ENCODE peak calls at places on chromosomes 11 and 22, in four cellular contexts. U is K562, Y is Panc1, J is HepG2. K is an unnamed sample.

GRCh38 chr11:15073361-15074205 is at the start of gene CALCB:
- DNase-seq in U (no peak), Y (no peak), J (no peak), K (no peak)

GRCh38 chr11:1949302-1949701 is 2.2 kb downstream of the MRPL23 start:
- DNase-seq in J (no peak), Y (no peak), U (no peak), K (no peak)

GRCh38 chr11:118001494-118001971 is 15.3 kb downstream of the IL10RA start:
- DNase-seq in J (no peak), U (no peak), Y (no peak), K (no peak)

GRCh38 chr11:135074397-135074998 is 662.5 kb upstream of the B3GAT1 start:
- DNase-seq in Y (peak; percentile 18), J (no peak), U (no peak), K (no peak)

GRCh38 chr11:61378713-61379313 is 13.6 kb upstream of the TMEM216 start:
- DNase-seq in J (peak; percentile 49), U (no peak), Y (no peak), K (no peak)

GRCh38 chr22:31626427-31627150 is 35.4 kb downstream of the PISD start:
- DNase-seq in J (peak; percentile 58), Y (no peak), U (peak; percentile 92), K (no peak)

GRCh38 chr11:119115484-119116234 is 5.7 kb upstream of the HINFP start:
- DNase-seq in J (no peak), U (peak; percentile 63), Y (no peak), K (no peak)

GRCh38 chr11:65719887-65720236 is 736 bp downstream of the RNASEH2C start:
- DNase-seq in J (no peak), U (peak; percentile 55), Y (no peak), K (no peak)

GRCh38 chr11:3177931-3178330 is 12.8 kb upstream of the OSBPL5 start:
- DNase-seq in Y (no peak), U (no peak), J (no peak), K (no peak)

GRCh38 chr11:20310596-20311394 is 52.7 kb upstream of the HTATIP2 start:
- DNase-seq in J (no peak), Y (no peak), U (no peak), K (no peak)

GRCh38 chr11:72141066-72141465 is 5.5 kb downstream of the FOLR3 start:
- DNase-seq in J (no peak), U (no peak), Y (no peak), K (no peak)

GRCh38 chr22:24156146-24156914 is 25.0 kb upstream of the SUSD2 start:
- DNase-seq in Y (no peak), J (no peak), U (no peak), K (no peak)

GRCh38 chr11:97487387-97487786 is 1097.6 kb downstream of the JRKL start:
- DNase-seq in Y (no peak), U (no peak), J (no peak), K (no peak)

GRCh38 chr11:12088047-12088481 is 22.3 kb upstream of the MICAL2 start:
- DNase-seq in J (no peak), U (peak; percentile 67), Y (no peak), K (no peak)
- TF ChIP-seq POLR2AphosphoS5 in J (no peak), U (no peak), Y (no peak), K (no peak)

DNA sequence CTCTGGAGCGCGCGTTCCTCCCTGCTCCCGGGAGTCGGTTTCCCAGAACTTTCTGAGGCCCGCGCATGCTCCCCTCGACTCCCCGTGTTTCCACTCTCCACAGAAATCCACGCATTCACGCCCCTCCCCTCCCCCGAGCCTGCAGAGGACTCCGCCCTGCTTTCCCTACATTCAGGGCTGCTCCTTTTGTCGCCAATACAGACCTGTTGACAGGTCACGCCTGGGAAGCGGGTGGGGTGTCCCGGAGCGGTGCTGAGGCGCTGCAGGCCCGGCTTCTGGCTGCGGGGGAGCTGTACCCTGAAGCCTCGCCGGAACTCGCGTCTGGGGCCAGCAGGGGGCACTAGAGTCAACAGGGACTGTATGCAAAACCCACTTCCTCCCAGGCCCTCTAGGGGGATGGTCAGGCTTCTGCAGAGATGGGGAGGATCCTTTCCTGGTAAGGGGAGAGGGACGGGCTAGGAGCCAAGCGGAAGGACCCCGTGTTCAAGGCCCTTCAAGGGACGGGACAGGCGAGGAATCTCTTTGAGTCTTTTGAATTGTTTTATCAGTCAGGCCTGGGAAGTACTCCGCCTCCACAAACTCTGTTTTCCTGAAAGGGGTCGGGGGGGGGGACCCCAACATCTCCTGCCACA is at the start of gene PRAME:
- DNase-seq in U (peak; percentile 100), J (peak; percentile 79), Y (peak; percentile 50), K (peak; percentile 80)
- TF ChIP-seq TCF7L2 in U (no peak), J (no peak), Y (no peak), K (no peak)

GRCh38 chr11:125433454-125434121 is 62.5 kb downstream of the FEZ1 start:
- DNase-seq in U (peak; percentile 79), J (peak; percentile 15), Y (no peak), K (peak; percentile 62)
- TF ChIP-seq CTCF in U (peak; percentile 83), J (peak; percentile 68), Y (peak; percentile 83), K (peak; percentile 51)

DNA sequence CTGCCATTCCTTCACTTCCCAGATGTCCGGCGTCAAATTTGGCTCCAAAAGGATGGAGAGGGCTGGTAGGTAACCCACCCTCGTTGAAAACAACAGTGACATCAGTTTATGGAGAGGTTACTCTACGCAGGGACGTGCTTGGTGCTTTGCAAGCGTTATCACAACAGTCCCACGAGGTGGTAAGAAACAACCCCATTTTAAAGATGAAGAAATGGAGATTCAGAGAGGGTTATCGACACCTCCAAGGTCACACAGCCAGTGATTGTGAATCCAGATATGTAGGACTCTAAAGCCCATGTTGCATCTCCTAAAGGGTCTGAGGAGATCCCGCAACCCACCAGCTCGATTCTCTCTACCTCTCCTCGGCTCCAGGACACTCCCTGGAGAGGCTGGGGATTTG is 773 bp downstream of the MIAT start:
- DNase-seq in Y (no peak), U (no peak), J (no peak), K (no peak)
- TF ChIP-seq POLR2AphosphoS5 in Y (no peak), U (no peak), J (no peak), K (no peak)

GRCh38 chr11:31809543-31809856 is 1.6 kb downstream of the PAX6 start:
- DNase-seq in U (no peak), J (no peak), Y (no peak), K (no peak)

GRCh38 chr11:31812392-31813241 is 1.5 kb upstream of the PAX6 start:
- DNase-seq in Y (no peak), J (peak; percentile 17), U (no peak), K (no peak)

GRCh38 chr11:31808721-31809542 is 2.2 kb downstream of the PAX6 start:
- DNase-seq in J (no peak), U (no peak), Y (no peak), K (no peak)

GRCh38 chr11:31809857-31810778 is 1.0 kb downstream of the PAX6 start:
- DNase-seq in U (no peak), J (no peak), Y (no peak), K (no peak)

DNA sequence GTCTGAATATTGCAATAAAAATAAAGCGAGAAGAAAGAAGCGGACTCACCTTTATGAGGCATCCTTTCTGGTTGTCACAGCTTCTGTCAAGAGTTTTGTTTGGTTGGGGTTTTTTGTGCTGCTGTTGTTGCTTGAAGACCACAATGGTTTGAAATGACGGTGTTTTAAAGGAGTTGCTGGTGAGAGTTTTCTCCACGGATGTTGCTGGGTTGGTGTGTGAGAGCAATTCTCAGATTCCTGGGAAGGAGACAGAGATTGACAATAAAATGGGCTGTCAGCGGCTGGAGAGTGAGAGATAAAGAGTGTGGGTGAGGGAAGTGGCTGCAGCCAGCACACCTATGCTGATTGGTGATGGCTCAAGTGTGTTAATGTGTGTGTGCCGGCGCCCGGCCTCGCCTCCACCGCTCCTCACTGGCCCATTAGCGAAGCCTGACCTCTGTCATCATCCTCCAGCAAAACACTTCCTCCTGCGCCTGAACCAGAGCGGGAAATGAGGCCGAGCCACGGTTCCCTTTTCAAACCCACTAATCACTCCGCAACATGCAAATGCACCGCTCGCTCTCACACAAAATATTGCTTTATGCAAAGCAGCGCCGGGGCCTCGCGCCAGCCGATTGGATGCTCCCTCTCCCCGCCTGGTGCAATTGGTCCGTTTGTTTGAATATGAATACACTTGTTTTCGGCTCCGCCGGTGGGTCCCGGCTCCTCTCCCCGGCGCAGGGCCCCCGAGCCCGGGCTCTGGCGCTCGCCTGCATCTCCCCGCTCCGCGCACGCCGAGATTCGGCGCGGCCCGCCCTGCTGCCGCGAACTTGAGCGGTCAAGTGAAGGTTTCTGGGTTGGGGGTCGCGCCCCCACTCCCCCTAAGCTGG is at the start of gene PAX6:
- DNase-seq in U (peak; percentile 84), J (peak; percentile 51), Y (no peak), K (peak; percentile 21)
- TF ChIP-seq TCF7L2 in U (no peak), J (no peak), Y (no peak), K (no peak)

DNA sequence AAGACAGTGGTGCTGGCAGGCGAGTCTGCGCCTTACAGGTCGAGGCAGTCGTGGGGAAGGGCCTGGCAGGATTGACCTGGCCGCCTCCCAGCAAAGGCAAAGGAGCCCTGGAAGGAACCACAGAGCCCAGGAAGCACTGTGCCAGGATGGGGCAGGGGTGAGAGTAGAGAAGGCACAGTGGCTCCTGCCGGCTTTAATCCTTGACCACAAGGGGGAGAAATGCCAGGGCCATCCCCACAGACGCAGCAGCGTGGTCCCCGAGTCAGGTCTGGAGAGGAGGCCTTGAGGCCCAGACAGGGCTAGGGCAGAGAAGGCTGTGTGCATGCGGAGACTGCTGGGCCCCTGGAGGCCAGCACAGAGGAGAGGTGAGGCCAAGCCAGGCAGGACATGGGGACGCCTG is 9.9 kb upstream of the NDUFS8 start:
- DNase-seq in J (no peak), Y (no peak), U (no peak), K (no peak)
- TF ChIP-seq CTCF in J (peak; percentile 78), Y (peak; percentile 68), U (peak; percentile 52), K (peak; percentile 49)

GRCh38 chr11:30406978-30407762 is 84.3 kb downstream of the ARL14EP start:
- DNase-seq in Y (no peak), J (peak; percentile 26), U (no peak), K (no peak)
- TF ChIP-seq POLR2AphosphoS5 in Y (no peak), J (no peak), U (no peak), K (no peak)

DNA sequence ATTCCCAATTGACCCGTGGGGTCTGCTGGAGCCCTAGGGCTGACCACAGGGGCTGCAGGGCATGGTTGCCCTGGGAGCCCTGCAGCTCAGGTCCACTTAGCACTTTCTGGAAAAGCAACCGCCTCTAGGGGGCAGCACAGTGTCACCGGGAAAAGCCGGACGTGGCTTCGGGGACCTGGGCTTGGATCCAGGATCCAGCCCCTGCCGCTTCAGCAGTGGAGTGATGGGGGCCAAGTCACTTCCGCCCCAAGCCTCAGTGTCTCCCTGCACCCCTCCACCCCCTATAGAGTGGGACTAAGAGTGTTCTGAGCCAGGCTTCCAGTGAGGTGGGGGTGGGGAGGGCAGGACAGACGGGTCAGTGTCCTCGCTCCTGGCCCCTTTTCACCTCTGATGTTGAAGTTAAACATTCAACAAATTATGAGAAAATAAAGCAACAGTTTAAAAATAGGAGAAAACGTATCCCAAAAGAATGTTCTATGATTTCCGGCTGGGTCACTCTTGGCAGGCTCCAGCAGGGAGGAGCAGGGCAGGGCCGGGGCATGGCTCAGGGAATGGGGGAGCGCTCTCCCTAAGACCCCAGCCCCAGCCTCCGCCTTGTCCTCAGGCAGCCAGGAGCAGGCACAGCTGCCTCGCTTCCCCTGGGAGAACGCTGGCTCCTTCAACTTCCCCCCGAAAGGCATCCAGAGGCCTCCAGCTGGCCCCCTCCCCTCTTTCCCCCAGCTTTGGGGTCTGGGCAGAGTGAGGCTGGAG is 96.5 kb upstream of the FGF3 start:
- DNase-seq in U (peak; percentile 75), Y (no peak), J (peak; percentile 41), K (peak; percentile 60)
- TF ChIP-seq TCF7L2 in U (no peak), Y (no peak), J (no peak), K (no peak)